ENCODE peak calls at places on chromosomes 5 and 9, in seven cellular contexts. T is neural progenitor cell, O is cardiac fibroblast, X is lower leg skin, C is NB4, G is AG04449, P is heart left ventricle. N is an unnamed sample.

GRCh38 chr9:111854799-111855198 is 41.8 kb upstream of the UGCG start:
- DNase-seq in G (no peak), P (no peak), X (no peak), C (peak), T (no peak), O (peak), N (no peak)

GRCh38 chr9:3498691-3499090 is 27.1 kb downstream of the RFX3 start:
- DNase-seq in O (peak), T (peak), X (no peak), G (no peak), P (no peak), C (no peak), N (no peak)

GRCh38 chr5:56088967-56089829 is 94.4 kb upstream of the IL6ST start:
- DNase-seq in G (no peak), X (no peak), T (no peak), C (no peak), P (no peak), O (peak), N (no peak)

GRCh38 chr9:14212697-14213420 is 101.1 kb downstream of the NFIB start:
- DNase-seq in C (no peak), P (no peak), T (no peak), G (no peak), O (no peak), X (no peak), N (no peak)

GRCh38 chr5:95835682-95836405 is 13.3 kb upstream of the GLRX start:
- DNase-seq in X (no peak), O (no peak), G (no peak), C (peak), T (no peak), P (no peak), N (no peak)

GRCh38 chr5:155700333-155700732 is 626.6 kb upstream of the SGCD start:
- DNase-seq in G (no peak), P (no peak), O (no peak), T (peak), X (no peak), C (peak), N (no peak)

GRCh38 chr5:56480305-56481146 is 247.4 kb upstream of the ANKRD55 start:
- DNase-seq in T (peak), G (no peak), P (peak), O (peak), X (peak), C (peak), N (no peak)

GRCh38 chr9:36787709-36788108 is 215.0 kb downstream of the MELK start:
- DNase-seq in O (no peak), G (no peak), C (no peak), X (no peak), T (no peak), P (no peak), N (no peak)

GRCh38 chr5:115147052-115147451 is 22.7 kb downstream of the TRIM36 start:
- DNase-seq in O (no peak), G (no peak), T (no peak), X (no peak), C (no peak), P (no peak), N (no peak)

GRCh38 chr9:104779946-104780539 is 16.1 kb downstream of the NIPSNAP3B start:
- DNase-seq in X (no peak), P (no peak), G (no peak), O (no peak), T (no peak), C (peak), N (no peak)

GRCh38 chr9:113556877-113557593 is 93.5 kb downstream of the RGS3 start:
- DNase-seq in C (no peak), O (no peak), G (no peak), X (no peak), T (no peak), P (no peak), N (no peak)

DNA sequence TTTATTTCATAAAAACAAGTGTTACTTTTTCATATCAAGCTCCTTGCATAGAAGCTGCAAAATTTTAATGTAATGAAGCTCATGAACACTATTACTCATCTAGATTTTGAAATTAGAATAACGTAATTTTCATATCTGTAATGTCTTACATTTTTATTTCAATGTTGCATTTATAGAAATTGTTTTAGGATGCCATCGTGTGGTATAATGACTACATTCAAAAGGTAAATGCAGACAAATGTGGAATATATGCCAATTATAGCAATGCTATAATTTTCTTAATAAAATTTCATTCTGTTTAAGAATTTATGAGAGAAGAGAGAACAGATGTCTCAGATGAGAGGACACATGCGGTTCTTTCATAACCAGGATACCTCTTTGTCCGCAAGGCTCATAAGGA is 230.2 kb downstream of the TMEM232 start:
- DNase-seq in G (no peak), P (no peak), C (no peak), O (no peak), T (no peak), X (no peak), N (no peak)
- TF ChIP-seq CTCF in G (no peak), P (no peak), C (no peak), O (no peak), T (no peak), X (no peak), N (peak)

DNA sequence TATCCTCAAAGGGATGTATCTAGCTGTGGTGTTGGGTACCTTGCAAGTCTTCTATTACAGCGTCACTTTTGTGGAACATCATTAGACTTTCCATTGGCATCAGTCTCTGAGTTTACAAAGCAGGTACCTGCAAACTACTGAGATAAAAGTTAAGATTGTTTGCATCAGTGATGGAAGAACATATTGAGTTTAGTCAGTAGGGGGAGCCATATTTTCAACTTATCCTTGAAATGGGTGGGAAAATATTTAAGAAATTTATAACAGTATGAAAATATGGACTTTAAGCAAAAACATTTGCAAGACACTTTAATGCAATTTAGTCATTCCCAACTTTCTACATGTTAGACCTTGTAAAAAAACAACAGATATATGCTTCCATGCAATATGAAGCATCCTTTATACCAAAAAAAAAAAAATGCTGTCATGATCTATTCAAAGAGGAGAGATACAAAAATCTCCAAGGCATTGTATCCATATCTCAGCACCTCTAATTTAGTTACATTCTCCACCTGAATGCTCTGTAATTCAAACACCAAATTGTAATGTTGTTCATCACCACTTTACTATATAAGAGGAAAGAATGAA is 98.6 kb upstream of the ADAMTS19 start:
- DNase-seq in O (peak), X (no peak), P (no peak), G (no peak), T (peak), C (peak), N (no peak)
- TF ChIP-seq CTCF in O (peak), X (no peak), P (no peak), G (peak), T (peak), C (peak), N (peak)

GRCh38 chr5:160029004-160029403 is 20.1 kb downstream of the TTC1 start:
- DNase-seq in X (no peak), O (no peak), T (no peak), G (no peak), C (no peak), P (no peak), N (no peak)
- TF ChIP-seq CTCF in X (no peak), O (no peak), T (no peak), G (no peak), C (no peak), P (no peak), N (no peak)

GRCh38 chr5:179802950-179803562 is 3.6 kb downstream of the MGAT4B start:
- DNase-seq in T (peak), C (no peak), X (no peak), P (peak), G (no peak), O (no peak), N (no peak)

GRCh38 chr5:179800071-179800695 is 6.4 kb downstream of the LTC4S start:
- DNase-seq in X (no peak), O (no peak), P (peak), T (no peak), G (no peak), C (no peak), N (no peak)

GRCh38 chr5:179800696-179801201 is 5.9 kb downstream of the MGAT4B start:
- DNase-seq in X (no peak), P (peak), G (no peak), T (no peak), O (no peak), C (peak), N (no peak)

GRCh38 chr5:179802207-179802883 is 4.3 kb downstream of the MGAT4B start:
- DNase-seq in G (no peak), C (no peak), T (no peak), P (peak), X (peak), O (no peak), N (no peak)

DNA sequence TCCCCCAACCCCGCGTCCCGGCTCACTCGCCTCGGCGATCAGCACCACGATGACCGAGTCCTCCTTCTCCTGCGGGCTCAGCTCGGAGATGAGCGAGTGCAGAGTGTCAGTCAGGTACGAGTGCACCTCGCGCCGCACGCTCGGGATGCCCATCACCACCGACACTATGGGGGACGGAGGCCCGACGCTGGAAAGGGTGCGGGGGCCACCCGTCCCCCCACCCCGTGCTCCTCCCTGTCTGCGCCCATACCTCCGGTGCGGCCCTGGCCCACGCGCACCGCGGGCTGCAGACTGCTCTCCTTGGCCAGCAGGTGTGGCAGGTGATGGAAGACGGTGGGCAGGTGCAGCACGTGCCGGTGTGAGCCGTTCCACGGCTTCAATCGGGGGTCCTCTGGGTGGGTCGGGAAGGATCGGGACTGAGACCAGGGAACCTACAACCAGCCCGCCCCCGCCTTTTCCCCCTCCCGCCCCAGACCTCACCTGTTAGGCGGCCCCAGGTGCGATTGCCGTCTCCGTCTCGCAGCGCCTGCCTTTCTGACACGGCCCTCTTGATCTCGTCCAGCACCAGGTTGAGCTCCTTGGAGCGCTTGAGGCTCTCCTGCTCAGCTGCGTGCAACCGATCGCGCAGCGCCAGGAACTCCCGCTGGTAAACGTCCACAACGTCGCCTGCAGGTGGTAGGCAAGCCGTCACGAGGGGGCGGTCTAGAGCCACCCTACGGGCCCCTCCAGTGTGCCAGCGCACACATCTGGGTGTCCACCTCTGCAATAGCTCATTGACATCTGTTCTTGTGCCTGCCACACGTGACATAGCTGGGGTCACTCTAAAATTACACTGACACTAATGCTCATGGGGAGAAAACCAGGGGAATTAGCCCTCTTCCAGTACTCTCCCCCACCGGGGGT is 5.1 kb downstream of the MGAT4B start:
- DNase-seq in G (no peak), C (peak), X (peak), P (peak), T (peak), O (peak), N (no peak)
- TF ChIP-seq CTCF in G (peak), C (peak), X (no peak), P (peak), T (peak), O (peak), N (peak)